ENCODE peak calls at places on chromosomes 6 and 20, in four cellular contexts. A is NCI-H187 treated with DMSO at 0.1 percent for 48 hours; P is CD4-positive, alpha-beta memory T cell; Y is cardiac fibroblast. X is an unnamed sample.

GRCh38 chr6:75296811-75297779 is 12.5 kb upstream of the TMEM30A start:
- DNase-seq in A (no peak), P (peak), Y (peak), X (no peak)

GRCh38 chr6:128069180-128069579 is 168.3 kb upstream of the THEMIS start:
- DNase-seq in A (no peak), P (no peak), Y (peak), X (peak)

GRCh38 chr6:17179246-17180073 is 77.6 kb downstream of the STMND1 start:
- DNase-seq in A (no peak), P (no peak), Y (no peak), X (peak)

GRCh38 chr6:89909991-89910390 is 15.7 kb downstream of the GJA10 start:
- DNase-seq in A (no peak), P (no peak), Y (no peak), X (no peak)

GRCh38 chr6:98590957-98591356 is 243.4 kb upstream of the POU3F2 start:
- DNase-seq in A (no peak), P (no peak), Y (no peak), X (no peak)

GRCh38 chr6:88445188-88445958 is 279.2 kb upstream of the CNR1 start:
- DNase-seq in A (no peak), P (no peak), Y (no peak), X (no peak)

GRCh38 chr6:20417819-20418218 is 16.1 kb downstream of the E2F3 start:
- DNase-seq in A (no peak), P (no peak), Y (no peak), X (no peak)

GRCh38 chr6:10381133-10381829 is 33.6 kb downstream of the TFAP2A start:
- DNase-seq in A (no peak), P (no peak), Y (no peak), X (no peak)

GRCh38 chr6:90219168-90219985 is 77.3 kb downstream of the BACH2 start:
- DNase-seq in A (peak), P (no peak), Y (peak), X (peak)

GRCh38 chr6:158518196-158519127 is 41.4 kb upstream of the TMEM181 start:
- DNase-seq in A (peak), P (peak), Y (peak), X (peak)

GRCh38 chr20:38473353-38473795 is 731 bp downstream of the RALGAPB start:
- DNase-seq in A (no peak), P (no peak), Y (peak), X (no peak)

GRCh38 chr6:89433637-89434499 is 916 bp downstream of the ANKRD6 start:
- DNase-seq in A (no peak), P (peak), Y (no peak), X (no peak)

GRCh38 chr6:10268111-10268510 is 146.8 kb downstream of the TFAP2A start:
- DNase-seq in A (no peak), P (no peak), Y (no peak), X (no peak)

GRCh38 chr6:53717571-53717970 is 52.0 kb upstream of the KLHL31 start:
- DNase-seq in A (no peak), P (no peak), Y (no peak), X (no peak)

GRCh38 chr6:23784313-23784919 is 341.6 kb upstream of the NRSN1 start:
- DNase-seq in A (no peak), P (no peak), Y (no peak), X (no peak)

GRCh38 chr6:157456524-157456829 is 75.5 kb downstream of the ZDHHC14 start:
- DNase-seq in A (no peak), P (peak), Y (no peak), X (no peak)

GRCh38 chr6:129114992-129115391 is 232.1 kb downstream of the LAMA2 start:
- DNase-seq in A (no peak), P (no peak), Y (peak), X (no peak)

GRCh38 chr20:56872620-56873458 is 243.7 kb downstream of the TFAP2C start:
- DNase-seq in A (no peak), P (no peak), Y (no peak), X (no peak)

X was measured in brain microvascular endothelial cell.